ENCODE peak calls at places on chromosomes 1 and 21, in nine cellular contexts. One of them, this sample, is unnamed.
A peak's percentile ranks its signal among the peaks of the same experiment; 100 is the strongest.

GRCh38 chr1:43450251-43451070 is 3.3 kb downstream of the HYI start:
- DNase-seq in D721Med: no peak
- DNase-seq in fibroblast of mammary gland: no peak
- DNase-seq in heart right ventricle: no peak
- DNase-seq in kidney: peak; percentile 63
- DNase-seq in T1000: no peak
- DNase-seq in M059J: peak; percentile 41
- DNase-seq in cardiac fibroblast: no peak
- DNase-seq in NCI-H1930: no peak
- DNase-seq in this sample: no peak

GRCh38 chr1:19458815-19459417 is 26.4 kb downstream of the CAPZB start:
- DNase-seq in D721Med: no peak
- DNase-seq in fibroblast of mammary gland: no peak
- DNase-seq in heart right ventricle: peak; percentile 46
- DNase-seq in kidney: no peak
- DNase-seq in T1000: no peak
- DNase-seq in M059J: no peak
- DNase-seq in cardiac fibroblast: no peak
- DNase-seq in NCI-H1930: no peak
- DNase-seq in this sample: no peak

GRCh38 chr1:90386899-90387334 is 330.2 kb downstream of the BARHL2 start:
- DNase-seq in D721Med: no peak
- DNase-seq in fibroblast of mammary gland: peak; percentile 39
- DNase-seq in heart right ventricle: no peak
- DNase-seq in kidney: no peak
- DNase-seq in T1000: no peak
- DNase-seq in M059J: peak; percentile 70
- DNase-seq in cardiac fibroblast: peak; percentile 37
- DNase-seq in NCI-H1930: no peak
- DNase-seq in this sample: no peak

GRCh38 chr1:152880907-152881306 is 2.8 kb downstream of the SMCP start:
- DNase-seq in D721Med: no peak
- DNase-seq in fibroblast of mammary gland: no peak
- DNase-seq in heart right ventricle: no peak
- DNase-seq in kidney: no peak
- DNase-seq in T1000: no peak
- DNase-seq in M059J: no peak
- DNase-seq in cardiac fibroblast: no peak
- DNase-seq in NCI-H1930: no peak
- DNase-seq in this sample: no peak

GRCh38 chr1:41580520-41581172 is 96.2 kb upstream of the EDN2 start:
- DNase-seq in D721Med: no peak
- DNase-seq in fibroblast of mammary gland: no peak
- DNase-seq in heart right ventricle: no peak
- DNase-seq in kidney: no peak
- DNase-seq in T1000: no peak
- DNase-seq in M059J: no peak
- DNase-seq in cardiac fibroblast: no peak
- DNase-seq in NCI-H1930: no peak
- DNase-seq in this sample: no peak

GRCh38 chr21:29025328-29025713 is 853 bp downstream of the USP16 start:
- DNase-seq in D721Med: no peak
- DNase-seq in fibroblast of mammary gland: peak; percentile 55
- DNase-seq in heart right ventricle: no peak
- DNase-seq in kidney: no peak
- DNase-seq in T1000: no peak
- DNase-seq in M059J: peak; percentile 57
- DNase-seq in cardiac fibroblast: peak; percentile 26
- DNase-seq in NCI-H1930: no peak
- DNase-seq in this sample: peak; percentile 38

GRCh38 chr1:164806531-164806930 is 247.5 kb downstream of the PBX1 start:
- DNase-seq in D721Med: no peak
- DNase-seq in fibroblast of mammary gland: no peak
- DNase-seq in heart right ventricle: no peak
- DNase-seq in kidney: no peak
- DNase-seq in T1000: no peak
- DNase-seq in M059J: no peak
- DNase-seq in cardiac fibroblast: no peak
- DNase-seq in NCI-H1930: no peak
- DNase-seq in this sample: no peak

GRCh38 chr21:46459356-46460112 is 843 bp downstream of the DIP2A start:
- DNase-seq in D721Med: no peak
- DNase-seq in fibroblast of mammary gland: peak; percentile 44
- DNase-seq in heart right ventricle: peak; percentile 43
- DNase-seq in kidney: peak; percentile 85
- DNase-seq in T1000: no peak
- DNase-seq in M059J: peak; percentile 17
- DNase-seq in cardiac fibroblast: peak; percentile 56
- DNase-seq in NCI-H1930: no peak
- DNase-seq in this sample: peak; percentile 30

GRCh38 chr1:119320100-119320499 is 48.5 kb upstream of the HAO2 start:
- DNase-seq in D721Med: no peak
- DNase-seq in fibroblast of mammary gland: no peak
- DNase-seq in heart right ventricle: no peak
- DNase-seq in kidney: no peak
- DNase-seq in T1000: no peak
- DNase-seq in M059J: no peak
- DNase-seq in cardiac fibroblast: no peak
- DNase-seq in NCI-H1930: no peak
- DNase-seq in this sample: no peak

GRCh38 chr1:53043271-53043670 is 18.7 kb upstream of the PODN start:
- DNase-seq in D721Med: no peak
- DNase-seq in fibroblast of mammary gland: peak; percentile 83
- DNase-seq in heart right ventricle: no peak
- DNase-seq in kidney: no peak
- DNase-seq in T1000: no peak
- DNase-seq in M059J: no peak
- DNase-seq in cardiac fibroblast: peak; percentile 36
- DNase-seq in NCI-H1930: no peak
- DNase-seq in this sample: peak; percentile 74

GRCh38 chr1:44714944-44715571 is 15.9 kb downstream of the RNU5D-1 start:
- DNase-seq in D721Med: peak; percentile 85
- DNase-seq in fibroblast of mammary gland: peak; percentile 81
- DNase-seq in heart right ventricle: no peak
- DNase-seq in kidney: no peak
- DNase-seq in T1000: peak; percentile 64
- DNase-seq in M059J: peak; percentile 68
- DNase-seq in cardiac fibroblast: peak; percentile 85
- DNase-seq in NCI-H1930: peak; percentile 64
- DNase-seq in this sample: peak; percentile 63

GRCh38 chr21:38400195-38400695 is 98.0 kb downstream of the ERG start:
- DNase-seq in D721Med: no peak
- DNase-seq in fibroblast of mammary gland: no peak
- DNase-seq in heart right ventricle: no peak
- DNase-seq in kidney: no peak
- DNase-seq in T1000: no peak
- DNase-seq in M059J: no peak
- DNase-seq in cardiac fibroblast: no peak
- DNase-seq in NCI-H1930: no peak
- DNase-seq in this sample: no peak

GRCh38 chr21:34989337-34990151 is 59.6 kb downstream of the RUNX1 start:
- DNase-seq in D721Med: no peak
- DNase-seq in fibroblast of mammary gland: peak; percentile 31
- DNase-seq in heart right ventricle: no peak
- DNase-seq in kidney: no peak
- DNase-seq in T1000: no peak
- DNase-seq in M059J: peak; percentile 78
- DNase-seq in cardiac fibroblast: no peak
- DNase-seq in NCI-H1930: no peak
- DNase-seq in this sample: no peak

GRCh38 chr1:232578681-232579195 is 51.2 kb downstream of the SIPA1L2 start:
- DNase-seq in D721Med: no peak
- DNase-seq in fibroblast of mammary gland: no peak
- DNase-seq in heart right ventricle: no peak
- DNase-seq in kidney: no peak
- DNase-seq in T1000: no peak
- DNase-seq in M059J: peak; percentile 58
- DNase-seq in cardiac fibroblast: peak; percentile 38
- DNase-seq in NCI-H1930: no peak
- DNase-seq in this sample: no peak

GRCh38 chr1:21655748-21656147 is 13.4 kb downstream of the RAP1GAP start:
- DNase-seq in D721Med: no peak
- DNase-seq in fibroblast of mammary gland: no peak
- DNase-seq in heart right ventricle: no peak
- DNase-seq in kidney: peak; percentile 57
- DNase-seq in T1000: no peak
- DNase-seq in M059J: peak; percentile 73
- DNase-seq in cardiac fibroblast: no peak
- DNase-seq in NCI-H1930: no peak
- DNase-seq in this sample: peak; percentile 8

GRCh38 chr1:53982034-53982761 is 35.8 kb downstream of the LDLRAD1 start:
- DNase-seq in D721Med: no peak
- DNase-seq in fibroblast of mammary gland: peak; percentile 50
- DNase-seq in heart right ventricle: peak; percentile 33
- DNase-seq in kidney: peak; percentile 79
- DNase-seq in T1000: no peak
- DNase-seq in M059J: peak; percentile 56
- DNase-seq in cardiac fibroblast: peak; percentile 49
- DNase-seq in NCI-H1930: no peak
- DNase-seq in this sample: peak; percentile 48

GRCh38 chr1:47756006-47756405 is 241.2 kb downstream of the TRABD2B start:
- DNase-seq in D721Med: no peak
- DNase-seq in fibroblast of mammary gland: no peak
- DNase-seq in heart right ventricle: no peak
- DNase-seq in kidney: peak; percentile 51
- DNase-seq in T1000: no peak
- DNase-seq in M059J: no peak
- DNase-seq in cardiac fibroblast: no peak
- DNase-seq in NCI-H1930: no peak
- DNase-seq in this sample: no peak

GRCh38 chr1:181778630-181779285 is 282.8 kb downstream of the ZNF648 start:
- DNase-seq in D721Med: no peak
- DNase-seq in fibroblast of mammary gland: no peak
- DNase-seq in heart right ventricle: no peak
- DNase-seq in kidney: no peak
- DNase-seq in T1000: no peak
- DNase-seq in M059J: no peak
- DNase-seq in cardiac fibroblast: no peak
- DNase-seq in NCI-H1930: no peak
- DNase-seq in this sample: no peak

GRCh38 chr1:3023994-3024393 is 2.7 kb downstream of the ACTRT2 start:
- DNase-seq in D721Med: no peak
- DNase-seq in fibroblast of mammary gland: no peak
- DNase-seq in heart right ventricle: no peak
- DNase-seq in kidney: no peak
- DNase-seq in T1000: no peak
- DNase-seq in M059J: no peak
- DNase-seq in cardiac fibroblast: no peak
- DNase-seq in NCI-H1930: no peak
- DNase-seq in this sample: no peak